ENCODE peak calls at places on chromosomes 4 and X, in five cellular contexts. R is A549, Y is choroid plexus epithelial cell, A is glomerular endothelial cell, X is left ventricle myocardium inferior. Q is an unnamed sample.

GRCh38 chrX:106707771-106708454 is 18.6 kb upstream of the RNF128 start:
- DNase-seq in R (peak), Y (peak), A (no peak), X (no peak), Q (no peak)

GRCh38 chr4:681736-682451 is 7.1 kb downstream of the SLC49A3 start:
- DNase-seq in R (peak), Y (no peak), A (no peak), X (no peak), Q (peak)

GRCh38 chrX:69493193-69493592 is 10.9 kb upstream of the NALF2 start:
- DNase-seq in R (peak), Y (peak), A (no peak), X (no peak), Q (peak)

GRCh38 chrX:118228041-118228440 is 111.4 kb upstream of the KLHL13 start:
- DNase-seq in R (no peak), Y (peak), A (no peak), X (no peak), Q (no peak)

GRCh38 chr4:61277785-61278184 is 77.7 kb downstream of the ADGRL3 start:
- DNase-seq in R (no peak), Y (peak), A (no peak), X (no peak), Q (peak)

GRCh38 chrX:104564335-104564734 is 1.7 kb upstream of the IL1RAPL2 start:
- DNase-seq in R (no peak), Y (no peak), A (no peak), X (no peak), Q (no peak)

GRCh38 chr4:161554372-161554990 is 609.3 kb downstream of the FSTL5 start:
- DNase-seq in R (peak), Y (peak), A (peak), X (no peak), Q (no peak)

GRCh38 chr4:142743071-142743825 is 102.9 kb downstream of the INPP4B start:
- DNase-seq in R (no peak), Y (peak), A (peak), X (no peak), Q (no peak)

GRCh38 chr4:145554691-145555090 is 64.5 kb upstream of the MMAA start:
- DNase-seq in R (no peak), Y (no peak), A (no peak), X (no peak), Q (no peak)

GRCh38 chr4:71553605-71554004 is 214.8 kb downstream of the SLC4A4 start:
- DNase-seq in R (peak), Y (peak), A (no peak), X (no peak), Q (peak)

GRCh38 chr4:70559216-70559830 is 32.7 kb upstream of the AMBN start:
- DNase-seq in R (peak), Y (peak), A (peak), X (no peak), Q (peak)

GRCh38 chr4:159150838-159151390 is 48.0 kb downstream of the RAPGEF2 start:
- DNase-seq in R (no peak), Y (no peak), A (no peak), X (no peak), Q (peak)

GRCh38 chr4:7967501-7968261 is 28.0 kb upstream of the AFAP1 start:
- DNase-seq in R (no peak), Y (peak), A (no peak), X (peak), Q (no peak)

GRCh38 chr4:148503681-148504080 is 61.5 kb upstream of the NR3C2 start:
- DNase-seq in R (no peak), Y (no peak), A (no peak), X (no peak), Q (no peak)

GRCh38 chrX:104316739-104317138 is 62.0 kb upstream of the ESX1 start:
- DNase-seq in R (no peak), Y (no peak), A (no peak), X (no peak), Q (no peak)

GRCh38 chrX:104696667-104697066 is 130.7 kb downstream of the IL1RAPL2 start:
- DNase-seq in R (no peak), Y (no peak), A (no peak), X (no peak), Q (no peak)

GRCh38 chr4:53616219-53616618 is 24.9 kb upstream of the LNX1 start:
- DNase-seq in R (no peak), Y (no peak), A (no peak), X (no peak), Q (no peak)

GRCh38 chr4:183068502-183068901 is 30.6 kb upstream of the WWC2 start:
- DNase-seq in R (no peak), Y (no peak), A (no peak), X (no peak), Q (no peak)

GRCh38 chrX:15882704-15883539 is 28.3 kb upstream of the AP1S2 start:
- DNase-seq in R (peak), Y (peak), A (peak), X (no peak), Q (no peak)

GRCh38 chr4:52110171-52110570 is 59.1 kb downstream of the SPATA18 start:
- DNase-seq in R (no peak), Y (peak), A (no peak), X (no peak), Q (no peak)

GRCh38 chrX:85111347-85111746 is 107.7 kb downstream of the APOOL start:
- DNase-seq in R (no peak), Y (peak), A (no peak), X (no peak), Q (no peak)

GRCh38 chr4:7301126-7301785 is 108.9 kb downstream of the SORCS2 start:
- DNase-seq in R (no peak), Y (no peak), A (no peak), X (no peak), Q (no peak)

GRCh38 chr4:147339116-147339515 is 141.8 kb upstream of the EDNRA start:
- DNase-seq in R (no peak), Y (no peak), A (no peak), X (no peak), Q (no peak)

GRCh38 chr4:112196446-112196845 is 35.1 kb upstream of the AP1AR start:
- DNase-seq in R (no peak), Y (no peak), A (no peak), X (no peak), Q (no peak)

GRCh38 chr4:91243132-91243531 is 1060.6 kb upstream of the GRID2 start:
- DNase-seq in R (peak), Y (no peak), A (no peak), X (peak), Q (no peak)

GRCh38 chrX:18833071-18833731 is 125.8 kb downstream of the PPEF1 start:
- DNase-seq in R (no peak), Y (peak), A (no peak), X (peak), Q (no peak)

GRCh38 chr4:162485486-162485885 is 321.7 kb upstream of the FSTL5 start:
- DNase-seq in R (no peak), Y (peak), A (no peak), X (no peak), Q (no peak)

GRCh38 chr4:142282870-142283431 is 563.1 kb downstream of the INPP4B start:
- DNase-seq in R (no peak), Y (peak), A (no peak), X (no peak), Q (no peak)

GRCh38 chr4:120052840-120053239 is 13.8 kb downstream of the MAD2L1 start:
- DNase-seq in R (peak), Y (peak), A (peak), X (no peak), Q (peak)

GRCh38 chr4:101217353-101218031 is 129.8 kb downstream of the PPP3CA start:
- DNase-seq in R (peak), Y (peak), A (no peak), X (no peak), Q (no peak)

GRCh38 chrX:34130980-34131744 is 952 bp downstream of the FAM47A start:
- DNase-seq in R (no peak), Y (no peak), A (no peak), X (no peak), Q (no peak)

GRCh38 chrX:106670631-106671030 is 55.9 kb upstream of the RNF128 start:
- DNase-seq in R (no peak), Y (peak), A (no peak), X (no peak), Q (no peak)